ENCODE peak calls at places on chromosomes 3 and 15, in seven cellular contexts. U is hepatocyte, M is breast epithelium, J is heart right ventricle, H is pancreas, F is GM12878, K is right lobe of liver. B is an unnamed sample.

GRCh38 chr15:62469874-62470688 is 305.0 kb upstream of the C2CD4B start:
- DNase-seq in K (no peak), F (no peak), H (peak), M (no peak), U (no peak), J (peak), B (no peak)

GRCh38 chr3:30231277-30232141 is 374.9 kb upstream of the TGFBR2 start:
- DNase-seq in J (peak), M (no peak), H (no peak), K (no peak), F (no peak), U (no peak), B (no peak)

GRCh38 chr3:55331524-55331923 is 155.6 kb downstream of the WNT5A start:
- DNase-seq in J (no peak), H (no peak), F (no peak), M (no peak), K (no peak), U (no peak), B (no peak)

GRCh38 chr3:159209459-159209858 is 407.6 kb downstream of the MFSD1 start:
- DNase-seq in K (no peak), M (no peak), J (no peak), F (no peak), H (no peak), U (no peak), B (no peak)

GRCh38 chr3:147661916-147662315 is 252.8 kb downstream of the ZIC1 start:
- DNase-seq in J (no peak), M (no peak), U (no peak), H (no peak), K (no peak), F (no peak), B (no peak)

GRCh38 chr15:47963265-47963664 is 157.5 kb upstream of the SLC24A5 start:
- DNase-seq in K (no peak), U (no peak), M (no peak), F (no peak), H (peak), J (no peak), B (no peak)

GRCh38 chr3:166425900-166426611 is 588.8 kb upstream of the BCHE start:
- DNase-seq in U (peak), F (no peak), M (no peak), K (no peak), J (no peak), H (no peak), B (no peak)

GRCh38 chr3:186417791-186418190 is 55.8 kb upstream of the DGKG start:
- DNase-seq in F (no peak), J (no peak), K (no peak), U (peak), H (no peak), M (no peak), B (no peak)

GRCh38 chr3:151969026-151969658 is 95.7 kb downstream of the SUCNR1 start:
- DNase-seq in U (no peak), F (no peak), J (no peak), H (no peak), M (no peak), K (no peak), B (no peak)

GRCh38 chr3:151011427-151011826 is 38.9 kb upstream of the CLRN1 start:
- DNase-seq in J (no peak), M (no peak), F (no peak), U (no peak), K (no peak), H (no peak), B (no peak)

GRCh38 chr3:9686050-9686384 is 17.6 kb upstream of the CPNE9 start:
- DNase-seq in J (no peak), K (no peak), U (no peak), H (no peak), F (no peak), M (no peak), B (no peak)

GRCh38 chr3:9687514-9687913 is 16.1 kb upstream of the CPNE9 start:
- DNase-seq in M (no peak), F (no peak), U (no peak), H (no peak), J (no peak), K (no peak), B (no peak)

GRCh38 chr3:9685216-9686049 is 18.2 kb upstream of the CPNE9 start:
- DNase-seq in H (no peak), U (no peak), K (no peak), F (no peak), M (no peak), J (no peak), B (no peak)

GRCh38 chr3:9688961-9689360 is 14.7 kb upstream of the CPNE9 start:
- DNase-seq in U (no peak), K (no peak), J (no peak), M (no peak), F (no peak), H (no peak), B (no peak)

DNA sequence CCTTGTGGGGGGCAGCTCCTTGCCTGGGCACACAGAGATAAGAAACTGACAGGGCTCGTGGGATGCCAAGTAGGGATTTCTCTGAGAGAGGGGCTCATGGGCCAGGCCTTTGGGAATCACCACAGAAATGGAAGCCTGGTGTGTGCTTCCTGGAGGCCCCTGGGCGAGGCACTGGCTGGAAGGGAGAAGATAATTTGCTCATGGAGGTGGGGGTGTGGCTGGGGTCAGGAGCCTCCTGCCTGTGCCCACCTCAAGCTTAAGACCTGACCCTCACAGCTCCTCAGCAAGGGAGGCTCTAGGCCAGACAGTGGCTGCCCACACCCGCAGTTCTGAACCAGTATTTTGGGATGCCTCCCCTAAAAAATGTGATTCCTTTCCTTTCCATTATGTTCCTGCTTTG is 16.9 kb upstream of the CPNE9 start:
- DNase-seq in F (no peak), K (no peak), U (no peak), J (no peak), M (no peak), H (no peak), B (no peak)
- H3K27ac ChIP-seq in F (no peak), K (no peak), U (no peak), J (no peak), M (no peak), H (no peak), B (no peak)

DNA sequence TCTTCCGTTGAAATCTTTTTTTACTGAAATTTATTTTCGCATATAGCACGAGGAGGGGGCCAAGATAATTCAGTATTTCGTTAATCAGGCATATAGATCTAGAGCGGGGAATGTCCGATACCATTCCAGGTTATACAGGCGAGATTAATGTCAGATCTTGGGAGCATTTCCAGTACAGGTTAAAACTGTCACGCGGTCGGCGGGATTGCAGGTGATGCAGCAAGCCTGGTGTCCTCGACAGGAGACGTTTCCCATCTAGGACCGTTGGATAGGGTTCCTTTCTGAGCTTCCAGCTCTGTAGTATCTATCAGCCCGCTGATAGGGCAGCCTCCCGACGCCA is 363 bp upstream of the ABHD10 start:
- DNase-seq in M (no peak), K (no peak), H (no peak), U (no peak), F (no peak), J (no peak), B (no peak)
- H3K27ac ChIP-seq in M (peak), K (peak), H (peak), U (peak), F (no peak), J (peak), B (peak)

DNA sequence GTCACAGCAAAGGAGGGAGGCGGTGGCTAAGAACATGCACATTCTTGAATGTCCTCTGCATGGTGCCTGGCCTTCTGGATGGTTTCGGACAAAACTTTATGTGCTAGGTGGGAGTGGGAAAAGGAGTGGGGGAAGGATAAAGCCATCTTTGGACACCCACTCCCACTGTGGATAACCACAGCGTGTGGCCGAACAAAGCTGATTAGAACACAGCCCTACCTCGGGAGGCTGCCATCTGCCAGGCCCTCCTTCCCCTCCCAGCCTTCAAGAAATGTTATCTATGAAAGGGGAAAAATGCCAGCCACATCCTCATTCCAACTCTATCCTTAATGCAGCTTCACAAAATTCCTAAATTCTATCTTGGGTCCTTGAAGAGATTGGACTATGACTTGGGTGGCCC is 18.8 kb downstream of the AMOTL2 start:
- DNase-seq in U (no peak), F (no peak), K (no peak), H (no peak), J (no peak), M (no peak), B (no peak)
- H3K27ac ChIP-seq in U (peak), F (no peak), K (peak), H (no peak), J (no peak), M (peak), B (peak)

GRCh38 chr15:71809346-71809745 is 1.0 kb upstream of the NR2E3 start:
- DNase-seq in M (no peak), F (no peak), J (no peak), K (no peak), H (no peak), U (no peak), B (no peak)

GRCh38 chr15:71807691-71808091 is 2.7 kb upstream of the NR2E3 start:
- DNase-seq in U (no peak), K (no peak), H (no peak), J (no peak), M (no peak), F (no peak), B (no peak)

GRCh38 chr15:71806452-71806931 is 3.9 kb upstream of the NR2E3 start:
- DNase-seq in J (no peak), K (no peak), U (no peak), M (no peak), H (no peak), F (no peak), B (no peak)

GRCh38 chr15:71808311-71809020 is 1.9 kb upstream of the NR2E3 start:
- DNase-seq in J (no peak), H (no peak), K (no peak), F (no peak), M (no peak), U (no peak), B (no peak)

DNA sequence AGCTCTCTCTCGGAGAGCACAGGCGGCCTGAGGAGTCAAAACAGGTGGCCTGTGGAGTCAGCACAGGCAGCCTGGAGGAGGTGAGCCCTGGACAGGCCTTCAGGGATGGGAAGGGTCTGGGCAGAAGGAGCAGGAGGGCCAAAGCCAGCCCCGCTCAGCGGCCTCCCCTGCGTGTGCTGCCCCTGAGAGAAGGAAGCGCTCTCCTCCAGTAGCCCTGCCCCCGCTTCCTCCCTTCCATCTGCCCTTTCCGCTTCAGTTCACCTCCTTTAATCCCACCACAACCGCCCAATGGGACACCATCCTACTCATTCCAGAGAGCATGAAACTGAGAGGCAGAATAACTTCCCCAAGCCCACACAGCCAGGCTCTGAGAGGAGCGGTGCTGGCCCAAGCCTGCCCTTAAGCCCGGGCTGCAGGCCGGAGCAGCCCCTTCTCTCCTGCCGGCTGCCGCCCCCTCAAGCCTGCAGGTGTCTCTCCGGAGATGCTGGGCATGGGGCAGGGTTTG is 3.2 kb upstream of the NR2E3 start:
- DNase-seq in H (no peak), J (no peak), U (no peak), K (no peak), M (no peak), F (no peak), B (no peak)
- H3K27ac ChIP-seq in H (no peak), J (no peak), U (no peak), K (no peak), M (no peak), F (no peak), B (no peak)